ENCODE peak calls at places on chromosomes 3 and 15, in ten cellular contexts. K is skeletal muscle cell, X is spleen, Z is body of pancreas, S is hepatocyte, P is Caco-2, G is right atrium auricular region, R is fibroblast of the aortic adventitia, V is A549, U is cardiac fibroblast. J is an unnamed sample.

GRCh38 chr3:24867783-24868182 is 373.1 kb upstream of the THRB start:
- DNase-seq in P (no peak), R (no peak), S (no peak), U (no peak), V (no peak), X (no peak), Z (no peak), G (no peak), K (no peak), J (no peak)

GRCh38 chr3:34131091-34131490 is 332.7 kb downstream of the PDCD6IP start:
- DNase-seq in X (no peak), G (no peak), Z (no peak), V (no peak), R (peak), P (no peak), K (no peak), U (no peak), S (no peak), J (no peak)

GRCh38 chr3:127084401-127084990 is 101.6 kb downstream of the PLXNA1 start:
- DNase-seq in K (no peak), S (no peak), X (peak), Z (no peak), G (no peak), P (no peak), V (no peak), U (no peak), R (no peak), J (no peak)

GRCh38 chr3:132854856-132855535 is 132.8 kb upstream of the NPHP3 start:
- DNase-seq in V (no peak), R (no peak), X (no peak), U (no peak), P (no peak), Z (no peak), K (no peak), S (no peak), G (no peak), J (no peak)

GRCh38 chr3:53711387-53711786 is 134.8 kb downstream of the CHDH start:
- DNase-seq in Z (no peak), G (peak), P (no peak), K (no peak), V (no peak), S (no peak), X (no peak), U (no peak), R (no peak), J (no peak)

GRCh38 chr3:101017048-101017447 is 23.8 kb upstream of the ABI3BP start:
- DNase-seq in V (no peak), G (no peak), R (peak), U (peak), Z (no peak), K (no peak), S (no peak), X (no peak), P (no peak), J (no peak)

GRCh38 chr3:62602987-62603386 is 229.6 kb upstream of the FEZF2 start:
- DNase-seq in V (no peak), S (no peak), G (no peak), X (no peak), R (no peak), Z (no peak), U (peak), K (no peak), P (no peak), J (no peak)

GRCh38 chr3:115146418-115147328 is at the start of gene ZBTB20:
- DNase-seq in X (peak), S (peak), Z (peak), G (peak), K (peak), U (peak), P (peak), R (peak), V (peak), J (peak)

GRCh38 chr15:38872732-38873131 is 308.1 kb upstream of the RASGRP1 start:
- DNase-seq in P (no peak), R (no peak), U (no peak), K (no peak), Z (no peak), X (no peak), S (no peak), G (no peak), V (no peak), J (no peak)

GRCh38 chr3:30162579-30162978 is 443.8 kb upstream of the TGFBR2 start:
- DNase-seq in U (peak), R (peak), Z (no peak), K (peak), S (no peak), G (no peak), P (no peak), X (no peak), V (no peak), J (peak)

GRCh38 chr15:68682330-68682729 is 103.5 kb downstream of the CORO2B start:
- DNase-seq in U (no peak), Z (no peak), S (no peak), P (no peak), R (no peak), G (no peak), X (no peak), V (no peak), K (no peak), J (no peak)

GRCh38 chr3:38549082-38549481 is 52.9 kb downstream of the EXOG start:
- DNase-seq in G (peak), V (no peak), R (no peak), S (no peak), X (peak), Z (no peak), U (no peak), K (no peak), P (no peak), J (no peak)

GRCh38 chr3:38131621-38132369 is 5.1 kb downstream of the ACAA1 start:
- DNase-seq in R (peak), Z (peak), X (no peak), S (peak), K (no peak), U (peak), P (no peak), V (peak), G (no peak), J (no peak)

GRCh38 chr15:40247406-40247971 is 8.6 kb downstream of the PAK6 start:
- DNase-seq in V (no peak), X (peak), P (peak), R (no peak), Z (no peak), U (no peak), S (no peak), K (no peak), G (no peak), J (no peak)

GRCh38 chr3:94360982-94361381 is 298.1 kb downstream of the NSUN3 start:
- DNase-seq in K (peak), Z (peak), S (no peak), V (no peak), R (peak), P (no peak), U (peak), X (no peak), G (no peak), J (peak)

GRCh38 chr15:52392008-52392687 is 96.5 kb upstream of the MYO5C start:
- DNase-seq in P (no peak), R (peak), V (peak), S (no peak), G (no peak), U (peak), K (peak), Z (no peak), X (no peak), J (peak)

GRCh38 chr3:50165388-50166308 is 10.5 kb downstream of the SEMA3F start:
- DNase-seq in U (no peak), K (no peak), P (peak), Z (no peak), X (no peak), S (no peak), V (no peak), G (no peak), R (peak), J (peak)

GRCh38 chr3:23706116-23706515 is 99.6 kb upstream of the UBE2E1 start:
- DNase-seq in R (no peak), Z (no peak), V (no peak), X (no peak), P (no peak), U (peak), S (no peak), K (no peak), G (no peak), J (no peak)

GRCh38 chr15:75714195-75714594 is 1.5 kb upstream of the CSPG4 start:
- DNase-seq in G (no peak), V (no peak), U (no peak), X (no peak), R (no peak), P (no peak), Z (no peak), S (no peak), K (no peak), J (no peak)

GRCh38 chr3:195893516-195893915 is 14.8 kb downstream of the TNK2 start:
- DNase-seq in U (no peak), R (no peak), Z (no peak), V (no peak), P (no peak), S (no peak), K (no peak), X (no peak), G (no peak), J (no peak)

GRCh38 chr15:74317820-74318375 is 49.5 kb downstream of the CYP11A1 start:
- DNase-seq in U (peak), S (peak), G (peak), Z (peak), K (peak), X (no peak), R (peak), V (peak), P (no peak), J (peak)

GRCh38 chr3:165440380-165440779 is 244.2 kb upstream of the SLITRK3 start:
- DNase-seq in S (no peak), K (no peak), R (no peak), G (no peak), Z (no peak), U (no peak), P (no peak), V (no peak), X (no peak), J (no peak)

GRCh38 chr3:16183601-16184270 is 9.3 kb downstream of the GALNT15 start:
- DNase-seq in Z (no peak), V (peak), R (peak), U (peak), P (no peak), K (peak), G (peak), S (peak), X (no peak), J (peak)

GRCh38 chr15:38563723-38564519 is 693 bp downstream of the RASGRP1 start:
- DNase-seq in S (peak), Z (peak), U (peak), K (no peak), G (no peak), R (peak), V (peak), X (peak), P (peak), J (peak)

GRCh38 chr15:73631915-73632669 is 1.1 kb downstream of the NPTN start:
- DNase-seq in Z (peak), S (peak), V (peak), R (peak), P (no peak), G (peak), X (no peak), K (no peak), U (peak), J (peak)

GRCh38 chr3:94063497-94064119 is 747 bp downstream of the NSUN3 start:
- DNase-seq in R (no peak), K (no peak), S (no peak), X (no peak), Z (no peak), U (no peak), P (no peak), G (no peak), V (no peak), J (no peak)

GRCh38 chr3:85662462-85662861 is 703.7 kb downstream of the CADM2 start:
- DNase-seq in S (no peak), R (no peak), X (no peak), U (no peak), G (no peak), P (no peak), K (no peak), V (no peak), Z (no peak), J (no peak)

GRCh38 chr15:60208708-60209107 is 189.1 kb downstream of the ANXA2 start:
- DNase-seq in U (peak), R (peak), X (no peak), G (no peak), V (no peak), Z (no peak), S (no peak), K (peak), P (no peak), J (no peak)

GRCh38 chr15:56469484-56469883 is 4.5 kb upstream of the MNS1 start:
- DNase-seq in V (no peak), R (no peak), S (no peak), P (no peak), K (no peak), U (no peak), G (no peak), X (no peak), Z (no peak), J (no peak)

GRCh38 chr15:63922551-63923315 is 89.0 kb upstream of the HERC1 start:
- DNase-seq in K (no peak), P (no peak), G (no peak), S (no peak), Z (no peak), R (peak), V (no peak), X (peak), U (no peak), J (no peak)

GRCh38 chr15:67167131-67167530 is 87.3 kb downstream of the AAGAB start:
- DNase-seq in V (no peak), K (no peak), S (no peak), P (no peak), Z (no peak), U (no peak), R (no peak), G (no peak), X (no peak), J (no peak)

GRCh38 chr15:67166280-67167009 is 88.0 kb downstream of the AAGAB start:
- DNase-seq in R (no peak), P (no peak), S (no peak), V (no peak), K (no peak), U (no peak), X (no peak), G (no peak), Z (no peak), J (no peak)

GRCh38 chr15:67164401-67164791 is 90.1 kb downstream of the AAGAB start:
- DNase-seq in X (no peak), P (no peak), G (no peak), V (no peak), U (peak), Z (no peak), K (no peak), S (no peak), R (peak), J (no peak)

GRCh38 chr15:67164811-67165652 is 89.4 kb downstream of the AAGAB start:
- DNase-seq in X (no peak), R (peak), Z (no peak), V (no peak), U (peak), K (peak), G (no peak), S (no peak), P (no peak), J (no peak)

GRCh38 chr15:67165653-67166260 is 88.7 kb downstream of the AAGAB start:
- DNase-seq in U (peak), P (no peak), R (peak), X (no peak), S (no peak), G (no peak), K (no peak), V (no peak), Z (no peak), J (no peak)
- H3K4me3 ChIP-seq in U (no peak), P (no peak), R (no peak), X (no peak), S (no peak), G (no peak), K (no peak), V (no peak), Z (no peak), J (no peak)

GRCh38 chr15:95869920-95870319 is 460.6 kb upstream of the NR2F2 start:
- DNase-seq in G (no peak), P (no peak), S (no peak), V (no peak), Z (no peak), U (no peak), K (no peak), R (no peak), X (no peak), J (no peak)

GRCh38 chr15:95880630-95881029 is 449.9 kb upstream of the NR2F2 start:
- DNase-seq in V (no peak), X (no peak), P (no peak), Z (no peak), K (no peak), S (no peak), R (no peak), G (no peak), U (no peak), J (no peak)

GRCh38 chr15:95872366-95872771 is 458.1 kb upstream of the NR2F2 start:
- DNase-seq in P (peak), S (peak), G (no peak), K (no peak), U (peak), R (peak), Z (no peak), X (no peak), V (no peak), J (peak)

GRCh38 chr15:95874625-95875024 is 455.9 kb upstream of the NR2F2 start:
- DNase-seq in V (no peak), S (no peak), G (no peak), U (no peak), P (no peak), X (no peak), R (no peak), Z (no peak), K (no peak), J (no peak)

DNA sequence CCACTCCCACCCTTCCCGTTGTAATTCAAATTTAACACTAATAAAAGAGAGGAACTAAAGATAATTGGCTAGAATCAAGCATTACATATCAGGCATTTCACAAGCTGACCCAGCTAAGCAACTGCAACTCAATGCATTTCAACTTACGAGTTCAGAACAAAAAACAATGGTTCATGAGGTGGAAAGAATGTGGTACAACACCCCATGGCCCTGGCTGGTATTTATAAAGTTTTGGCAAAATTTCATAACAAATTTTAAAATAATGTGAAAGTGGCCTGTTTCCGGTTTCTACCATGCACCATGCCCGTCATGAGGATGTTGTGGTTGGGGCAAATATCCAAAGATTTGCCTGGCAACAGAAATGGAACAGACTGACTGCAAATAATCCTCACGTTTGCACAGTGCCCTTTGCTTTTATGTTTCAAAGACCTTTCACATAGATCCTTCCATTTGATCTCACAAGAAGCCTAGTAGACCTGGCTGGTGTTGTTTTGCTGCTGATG is 455.3 kb upstream of the NR2F2 start:
- DNase-seq in X (no peak), V (no peak), U (peak), Z (no peak), S (no peak), K (no peak), P (no peak), R (peak), G (peak), J (no peak)
- H3K4me3 ChIP-seq in X (no peak), V (no peak), U (no peak), Z (no peak), S (no peak), K (no peak), P (no peak), R (no peak), G (no peak), J (no peak)

GRCh38 chr15:80550910-80551265 is 144.2 kb upstream of the ABHD17C start:
- DNase-seq in G (no peak), X (no peak), R (peak), K (no peak), S (no peak), V (no peak), P (no peak), U (peak), Z (no peak), J (peak)

GRCh38 chr15:80549191-80549590 is 145.0 kb downstream of the ARNT2 start:
- DNase-seq in S (no peak), X (no peak), V (no peak), R (peak), P (no peak), G (no peak), U (peak), K (no peak), Z (no peak), J (no peak)

GRCh38 chr15:80550219-80550909 is 144.7 kb upstream of the ABHD17C start:
- DNase-seq in K (peak), P (no peak), S (peak), G (no peak), U (peak), R (peak), Z (no peak), X (no peak), V (peak), J (no peak)

GRCh38 chr15:80551348-80551747 is 143.8 kb upstream of the ABHD17C start:
- DNase-seq in U (no peak), K (no peak), G (no peak), S (no peak), V (no peak), R (peak), P (no peak), Z (no peak), X (no peak), J (no peak)

GRCh38 chr15:80549712-80550111 is 145.4 kb upstream of the ABHD17C start:
- DNase-seq in U (peak), X (no peak), K (no peak), S (no peak), P (no peak), G (no peak), Z (no peak), R (peak), V (no peak), J (no peak)
- H3K4me3 ChIP-seq in U (peak), X (no peak), K (no peak), S (no peak), P (no peak), G (no peak), Z (no peak), R (peak), V (no peak), J (no peak)

GRCh38 chr15:85622432-85622831 is 172.3 kb downstream of the KLHL25 start:
- DNase-seq in S (no peak), V (no peak), Z (no peak), G (no peak), X (no peak), K (no peak), U (peak), R (peak), P (no peak), J (no peak)
- H3K4me3 ChIP-seq in S (no peak), V (no peak), Z (no peak), G (peak), X (peak), K (peak), U (peak), R (peak), P (no peak), J (no peak)

GRCh38 chr3:51386159-51386851 is 1.2 kb downstream of the MANF start:
- DNase-seq in K (no peak), R (no peak), Z (no peak), X (no peak), V (no peak), G (peak), U (no peak), P (no peak), S (no peak), J (no peak)

GRCh38 chr3:51386852-51387229 is 1.8 kb downstream of the MANF start:
- DNase-seq in P (no peak), V (no peak), X (no peak), K (no peak), U (no peak), S (no peak), Z (no peak), G (peak), R (no peak), J (no peak)

GRCh38 chr3:51390186-51390585 is 899 bp upstream of the RBM15B start:
- DNase-seq in V (no peak), Z (no peak), K (no peak), S (no peak), R (no peak), U (no peak), P (no peak), X (no peak), G (no peak), J (no peak)

GRCh38 chr3:51389423-51390183 is 1.5 kb upstream of the RBM15B start:
- DNase-seq in G (peak), S (peak), P (peak), U (peak), Z (peak), V (peak), X (peak), R (peak), K (no peak), J (peak)

GRCh38 chr3:51388286-51389029 is 2.6 kb upstream of the RBM15B start:
- DNase-seq in Z (peak), G (no peak), S (peak), R (no peak), X (no peak), U (no peak), K (no peak), P (peak), V (peak), J (no peak)
- H3K4me3 ChIP-seq in Z (no peak), G (no peak), S (no peak), R (no peak), X (no peak), U (peak), K (no peak), P (no peak), V (no peak), J (no peak)